ENCODE peak calls at places on chromosomes 4 and X, in nine cellular contexts. K is AG04450, S is IMR-90, R is mesothelial cell of epicardium, C is natural killer cell, W is choroid plexus epithelial cell, P is RWPE2, N is right lobe of liver, G is astrocyte of the spinal cord. L is an unnamed sample.
A peak's percentile ranks its signal among the peaks of the same experiment; 100 is the strongest.

GRCh38 chr4:8215641-8216442 is 16.8 kb downstream of the SH3TC1 start:
- DNase-seq in K (no peak), S (no peak), R (no peak), C (no peak), W (no peak), P (no peak), N (no peak), G (no peak), L (no peak)

GRCh38 chr4:150402968-150403367 is 179.0 kb upstream of the MAB21L2 start:
- DNase-seq in K (no peak), S (peak; percentile 24), R (peak; percentile 39), C (no peak), W (peak; percentile 36), P (no peak), N (peak; percentile 53), G (peak; percentile 15), L (peak; percentile 8)

GRCh38 chr4:89283226-89283974 is 24.2 kb downstream of the GPRIN3 start:
- DNase-seq in K (no peak), S (no peak), R (no peak), C (no peak), W (peak; percentile 49), P (no peak), N (no peak), G (no peak), L (peak; percentile 85)

GRCh38 chr4:73612032-73612431 is 8.2 kb downstream of the RASSF6 start:
- DNase-seq in K (no peak), S (no peak), R (no peak), C (no peak), W (peak; percentile 32), P (no peak), N (no peak), G (no peak), L (peak; percentile 66)

GRCh38 chr4:112813790-112814189 is 176.8 kb downstream of the LARP7 start:
- DNase-seq in K (peak; percentile 4), S (peak; percentile 34), R (no peak), C (no peak), W (peak; percentile 67), P (no peak), N (no peak), G (peak; percentile 72), L (peak; percentile 10)

GRCh38 chr4:13627185-13627605 is 330 bp downstream of the BOD1L1 start:
- DNase-seq in K (no peak), S (no peak), R (no peak), C (no peak), W (no peak), P (no peak), N (peak; percentile 52), G (no peak), L (no peak)

GRCh38 chr4:107037188-107037587 is 1.1 kb upstream of the DKK2 start:
- DNase-seq in K (no peak), S (peak; percentile 2), R (peak; percentile 30), C (no peak), W (peak; percentile 42), P (no peak), N (no peak), G (peak; percentile 56), L (peak; percentile 48)

GRCh38 chrX:69127466-69127865 is 37.8 kb downstream of the PJA1 start:
- DNase-seq in K (no peak), S (no peak), R (no peak), C (no peak), W (no peak), P (no peak), N (no peak), G (no peak), L (no peak)

GRCh38 chr4:61938250-61938846 is 738.2 kb downstream of the ADGRL3 start:
- DNase-seq in K (no peak), S (no peak), R (no peak), C (no peak), W (no peak), P (no peak), N (no peak), G (no peak), L (no peak)

GRCh38 chrX:24023972-24024664 is 2.9 kb downstream of the KLHL15 start:
- DNase-seq in K (no peak), S (peak; percentile 23), R (no peak), C (no peak), W (peak; percentile 17), P (no peak), N (no peak), G (peak; percentile 36), L (peak; percentile 16)

GRCh38 chr4:37889849-37890500 is 909 bp upstream of the TBC1D1 start:
- DNase-seq in K (no peak), S (peak; percentile 1), R (no peak), C (no peak), W (no peak), P (no peak), N (no peak), G (no peak), L (no peak)

GRCh38 chrX:149830192-149830873 is 48.6 kb downstream of the MAGEA9 start:
- DNase-seq in K (no peak), S (peak; percentile 17), R (no peak), C (peak; percentile 38), W (peak; percentile 50), P (no peak), N (no peak), G (peak; percentile 55), L (peak; percentile 10)

GRCh38 chr4:169094656-169095231 is 84.7 kb upstream of the CBR4 start:
- DNase-seq in K (no peak), S (no peak), R (no peak), C (no peak), W (no peak), P (no peak), N (no peak), G (no peak), L (no peak)

GRCh38 chrX:24245201-24245600 is 68.7 kb downstream of the SUPT20HL2 start:
- DNase-seq in K (no peak), S (peak; percentile 70), R (no peak), C (no peak), W (peak; percentile 24), P (no peak), N (no peak), G (peak; percentile 46), L (peak; percentile 90)

GRCh38 chrX:12162420-12162819 is 24.1 kb downstream of the FRMPD4 start:
- DNase-seq in K (no peak), S (peak; percentile 61), R (no peak), C (no peak), W (no peak), P (no peak), N (no peak), G (no peak), L (no peak)

GRCh38 chr4:87560802-87561201 is 31.6 kb upstream of the SPARCL1 start:
- DNase-seq in K (no peak), S (no peak), R (no peak), C (no peak), W (no peak), P (no peak), N (no peak), G (no peak), L (peak; percentile 11)

GRCh38 chr4:25795566-25796454 is 67.0 kb downstream of the SEL1L3 start:
- DNase-seq in K (peak; percentile 32), S (peak; percentile 83), R (peak; percentile 26), C (no peak), W (peak; percentile 78), P (no peak), N (no peak), G (peak; percentile 77), L (peak; percentile 28)

GRCh38 chrX:47831788-47832187 is 4.9 kb upstream of the ZNF81 start:
- DNase-seq in K (no peak), S (peak; percentile 18), R (no peak), C (peak; percentile 25), W (peak; percentile 41), P (no peak), N (peak; percentile 50), G (no peak), L (peak; percentile 66)

GRCh38 chr4:6925357-6925836 is 15.8 kb downstream of the TBC1D14 start:
- DNase-seq in K (no peak), S (no peak), R (no peak), C (no peak), W (no peak), P (no peak), N (no peak), G (no peak), L (no peak)

GRCh38 chr4:109574443-109574850 is 14.4 kb downstream of the MCUB start:
- DNase-seq in K (no peak), S (no peak), R (no peak), C (no peak), W (peak; percentile 55), P (no peak), N (no peak), G (no peak), L (peak; percentile 32)

DNA sequence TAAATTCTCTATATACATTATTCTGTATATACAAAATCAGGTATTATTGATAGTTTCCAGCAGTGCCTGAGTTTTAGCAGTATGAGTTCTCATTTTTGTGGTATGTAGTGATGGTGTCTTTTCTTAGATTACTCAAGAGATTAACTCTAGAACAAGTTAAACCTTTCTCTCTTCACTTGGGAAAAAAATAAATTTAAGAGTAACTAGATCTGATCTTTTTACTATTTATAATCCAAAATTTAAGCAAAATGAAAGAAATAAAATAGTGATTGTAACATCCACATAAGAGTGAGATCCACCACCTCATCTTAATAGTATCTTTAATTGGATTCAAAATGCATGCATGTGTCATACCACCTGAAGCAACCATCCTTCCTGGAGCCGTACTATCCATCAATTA is 124.1 kb upstream of the DDX3X start:
- DNase-seq in K (no peak), S (no peak), R (no peak), C (no peak), W (no peak), P (no peak), N (no peak), G (peak; percentile 19), L (no peak)
- TF ChIP-seq CTCF in K (no peak), S (no peak), R (no peak), C (no peak), W (no peak), P (no peak), N (no peak), G (no peak), L (no peak)

GRCh38 chr4:152460488-152460887 is 75.4 kb downstream of the FBXW7 start:
- DNase-seq in K (peak; percentile 43), S (peak; percentile 78), R (no peak), C (no peak), W (peak; percentile 94), P (no peak), N (no peak), G (peak; percentile 57), L (peak; percentile 80)
- TF ChIP-seq CTCF in K (peak; percentile 29), S (peak; percentile 48), R (no peak), C (no peak), W (peak; percentile 50), P (peak; percentile 67), N (peak; percentile 48), G (peak; percentile 21), L (peak; percentile 31)

GRCh38 chrX:10401239-10401638 is 219.1 kb downstream of the MID1 start:
- DNase-seq in K (no peak), S (peak; percentile 20), R (no peak), C (no peak), W (no peak), P (no peak), N (no peak), G (no peak), L (no peak)
- TF ChIP-seq CTCF in K (no peak), S (no peak), R (peak; percentile 36), C (no peak), W (peak; percentile 20), P (peak; percentile 22), N (no peak), G (no peak), L (no peak)

DNA sequence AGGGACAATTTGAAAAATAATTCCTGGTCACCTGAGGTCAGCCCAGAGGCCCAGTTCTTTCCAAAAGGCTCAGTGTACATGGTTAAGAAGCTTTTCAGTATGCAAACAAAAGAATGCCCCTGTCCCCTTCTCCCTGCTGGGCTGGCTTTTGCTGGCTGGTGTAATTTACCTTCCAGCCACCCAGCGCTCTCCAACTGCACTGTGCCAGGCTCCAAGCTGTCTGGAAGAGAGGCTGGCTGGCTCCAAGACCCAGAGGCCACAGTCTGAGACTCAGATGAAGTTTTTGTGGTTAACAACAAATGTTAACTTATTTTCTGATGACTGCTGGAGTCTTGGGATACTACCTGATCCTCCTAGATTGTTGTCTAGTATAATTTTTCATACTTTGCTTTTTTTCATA is 11.9 kb upstream of the KIT start:
- DNase-seq in K (no peak), S (no peak), R (no peak), C (no peak), W (no peak), P (no peak), N (no peak), G (no peak), L (no peak)
- TF ChIP-seq CTCF in K (no peak), S (no peak), R (no peak), C (no peak), W (no peak), P (no peak), N (no peak), G (no peak), L (no peak)

L was measured in MCF 10A.